ENCODE peak calls at places on chromosomes 12 and 14, in nine cellular contexts. One of them, this sample, is unnamed.

GRCh38 chr12:93573552-93574223 is 1.2 kb downstream of the SOCS2 start:
- DNase-seq in GM19239: no peak
- DNase-seq in Calu3: no peak
- DNase-seq in nucleus accumbens: no peak
- DNase-seq in NCI-H69: peak
- DNase-seq in GM23338: peak
- DNase-seq in CD8-positive, alpha-beta T cell: no peak
- DNase-seq in COLO829: no peak
- DNase-seq in foreskin fibroblast: peak
- DNase-seq in this sample: no peak

GRCh38 chr14:61103541-61104339 is 122.7 kb downstream of the SLC38A6 start:
- DNase-seq in nucleus accumbens: no peak
- DNase-seq in CD8-positive, alpha-beta T cell: no peak
- DNase-seq in Calu3: peak
- DNase-seq in GM19239: no peak
- DNase-seq in NCI-H69: peak
- DNase-seq in foreskin fibroblast: peak
- DNase-seq in GM23338: peak
- DNase-seq in COLO829: peak
- DNase-seq in this sample: no peak

GRCh38 chr14:51208982-51209381 is 31.1 kb upstream of the TMX1 start:
- DNase-seq in CD8-positive, alpha-beta T cell: no peak
- DNase-seq in GM19239: no peak
- DNase-seq in GM23338: no peak
- DNase-seq in COLO829: no peak
- DNase-seq in Calu3: no peak
- DNase-seq in foreskin fibroblast: no peak
- DNase-seq in nucleus accumbens: no peak
- DNase-seq in NCI-H69: peak
- DNase-seq in this sample: no peak

GRCh38 chr12:123733243-123733642 is 21.1 kb downstream of the ATP6V0A2 start:
- DNase-seq in CD8-positive, alpha-beta T cell: no peak
- DNase-seq in GM23338: no peak
- DNase-seq in NCI-H69: no peak
- DNase-seq in nucleus accumbens: no peak
- DNase-seq in foreskin fibroblast: no peak
- DNase-seq in COLO829: no peak
- DNase-seq in Calu3: no peak
- DNase-seq in GM19239: no peak
- DNase-seq in this sample: no peak

GRCh38 chr12:131188131-131189050 is 234.7 kb downstream of the ADGRD1 start:
- DNase-seq in NCI-H69: no peak
- DNase-seq in GM19239: no peak
- DNase-seq in Calu3: no peak
- DNase-seq in COLO829: no peak
- DNase-seq in foreskin fibroblast: no peak
- DNase-seq in GM23338: no peak
- DNase-seq in nucleus accumbens: no peak
- DNase-seq in CD8-positive, alpha-beta T cell: no peak
- DNase-seq in this sample: no peak

GRCh38 chr12:114529956-114530355 is 124.0 kb upstream of the TBX5 start:
- DNase-seq in CD8-positive, alpha-beta T cell: no peak
- DNase-seq in COLO829: no peak
- DNase-seq in nucleus accumbens: no peak
- DNase-seq in Calu3: no peak
- DNase-seq in GM23338: no peak
- DNase-seq in GM19239: no peak
- DNase-seq in foreskin fibroblast: no peak
- DNase-seq in NCI-H69: no peak
- DNase-seq in this sample: no peak

GRCh38 chr14:56423591-56423991 is 156.0 kb upstream of the TMEM260 start:
- DNase-seq in foreskin fibroblast: peak
- DNase-seq in Calu3: no peak
- DNase-seq in GM23338: no peak
- DNase-seq in GM19239: no peak
- DNase-seq in COLO829: peak
- DNase-seq in NCI-H69: no peak
- DNase-seq in CD8-positive, alpha-beta T cell: no peak
- DNase-seq in nucleus accumbens: no peak
- DNase-seq in this sample: no peak

GRCh38 chr12:116039081-116039480 is 238.4 kb downstream of the MED13L start:
- DNase-seq in foreskin fibroblast: peak
- DNase-seq in NCI-H69: no peak
- DNase-seq in GM23338: no peak
- DNase-seq in nucleus accumbens: no peak
- DNase-seq in COLO829: no peak
- DNase-seq in GM19239: no peak
- DNase-seq in Calu3: no peak
- DNase-seq in CD8-positive, alpha-beta T cell: no peak
- DNase-seq in this sample: no peak

GRCh38 chr12:16756833-16757552 is 151.0 kb upstream of the LMO3 start:
- DNase-seq in nucleus accumbens: no peak
- DNase-seq in Calu3: no peak
- DNase-seq in COLO829: no peak
- DNase-seq in CD8-positive, alpha-beta T cell: no peak
- DNase-seq in GM23338: peak
- DNase-seq in foreskin fibroblast: no peak
- DNase-seq in GM19239: no peak
- DNase-seq in NCI-H69: peak
- DNase-seq in this sample: no peak

This sample was measured in cortex of kidney.